ENCODE peak calls at places on chromosome 13, in six cellular contexts. W is A673, H is T-cell, N is skeletal muscle cell, D is neural crest cell, M is HT-29. T is an unnamed sample.

GRCh38 chr13:44906758-44907157 is 82.5 kb downstream of the NUFIP1 start:
- DNase-seq in H (no peak), W (no peak), M (no peak), N (no peak), D (no peak), T (no peak)

GRCh38 chr13:37225414-37226047 is 120.1 kb upstream of the CSNK1A1L start:
- DNase-seq in N (peak), W (no peak), M (no peak), H (no peak), D (no peak), T (no peak)

GRCh38 chr13:98142427-98143156 is at the start of gene FARP1:
- DNase-seq in H (peak), N (peak), W (peak), M (peak), D (peak), T (no peak)

GRCh38 chr13:73954808-73955207 is 179.4 kb downstream of the KLF12 start:
- DNase-seq in M (no peak), W (no peak), H (no peak), D (no peak), N (no peak), T (no peak)

GRCh38 chr13:61463027-61463426 is 47.4 kb upstream of the PCDH20 start:
- DNase-seq in D (no peak), N (no peak), W (no peak), H (no peak), M (no peak), T (no peak)

GRCh38 chr13:40488869-40489391 is 177.5 kb downstream of the FOXO1 start:
- DNase-seq in N (no peak), D (no peak), H (no peak), W (no peak), M (no peak), T (no peak)

GRCh38 chr13:83819611-83820010 is 62.7 kb downstream of the SLITRK1 start:
- DNase-seq in W (no peak), H (no peak), M (no peak), D (no peak), N (no peak), T (no peak)

GRCh38 chr13:91745962-91746361 is 347.5 kb downstream of the GPC5 start:
- DNase-seq in D (no peak), H (no peak), M (no peak), N (no peak), W (no peak), T (no peak)

GRCh38 chr13:29886446-29886845 is 36.0 kb upstream of the UBL3 start:
- DNase-seq in W (no peak), N (no peak), H (no peak), D (no peak), M (no peak), T (no peak)

GRCh38 chr13:77521595-77522367 is 13.7 kb upstream of the SCEL start:
- DNase-seq in M (peak), N (no peak), W (peak), D (no peak), H (no peak), T (no peak)

GRCh38 chr13:44867825-44868224 is 121.4 kb downstream of the NUFIP1 start:
- DNase-seq in M (no peak), W (no peak), D (no peak), H (no peak), N (no peak), T (no peak)

GRCh38 chr13:47069133-47069532 is 172.3 kb upstream of the HTR2A start:
- DNase-seq in W (no peak), D (no peak), N (no peak), M (no peak), H (no peak), T (no peak)

GRCh38 chr13:48232420-48233096 is 448 bp upstream of the ITM2B start:
- DNase-seq in N (no peak), D (no peak), W (no peak), H (no peak), M (no peak), T (no peak)

GRCh38 chr13:101127741-101128353 is 288.5 kb downstream of the NALCN start:
- DNase-seq in H (no peak), M (peak), N (no peak), W (peak), D (no peak), T (no peak)

GRCh38 chr13:113732961-113733950 is 25.8 kb upstream of the TMEM255B start:
- DNase-seq in H (no peak), D (no peak), N (no peak), M (no peak), W (no peak), T (no peak)

GRCh38 chr13:79973533-79973963 is 367.4 kb downstream of the SPRY2 start:
- DNase-seq in M (peak), H (no peak), W (peak), N (no peak), D (no peak), T (no peak)

GRCh38 chr13:24742294-24742693 is 21.7 kb upstream of the RNF17 start:
- DNase-seq in N (peak), M (no peak), D (no peak), H (no peak), W (peak), T (no peak)